ENCODE peak calls at places on chromosomes 1 and 21, in eight cellular contexts. W is mesothelial cell of epicardium; J is psoas muscle; T is brain microvascular endothelial cell; X is A549; G is stimulated activated CD4-positive, alpha-beta T cell treated with anti-CD3 and anti-CD28 coated beads, Interleukin-1b, Interleukin-23, amount 100 ng/mL, for 24 hours; I is left ventricle myocardium superior; R is ureter. H is an unnamed sample.

GRCh38 chr1:204941415-204942338 is 71.0 kb downstream of the NFASC start:
- DNase-seq in I (peak; percentile 76), W (peak; percentile 80), G (no peak), X (peak; percentile 52), R (peak; percentile 71), J (peak; percentile 73), T (peak; percentile 61), H (peak; percentile 39)

GRCh38 chr1:44433209-44433608 is 28.2 kb downstream of the RNF220 start:
- DNase-seq in R (no peak), G (no peak), X (no peak), T (no peak), I (no peak), J (no peak), W (no peak), H (no peak)

GRCh38 chr1:19372136-19372514 is 60.0 kb downstream of the SLC66A1 start:
- DNase-seq in W (no peak), J (no peak), I (no peak), R (no peak), X (no peak), T (no peak), G (no peak), H (no peak)

GRCh38 chr21:41883582-41883981 is 4.4 kb upstream of the PRDM15 start:
- DNase-seq in W (no peak), R (no peak), J (no peak), I (no peak), G (no peak), T (no peak), X (no peak), H (no peak)

GRCh38 chr1:218625393-218625792 is 280.3 kb downstream of the TGFB2 start:
- DNase-seq in W (no peak), J (no peak), X (no peak), R (no peak), G (no peak), T (no peak), I (no peak), H (no peak)

GRCh38 chr1:44289530-44289929 is 65.5 kb downstream of the ERI3 start:
- DNase-seq in T (no peak), W (no peak), J (no peak), I (no peak), R (no peak), X (no peak), G (no peak), H (no peak)

GRCh38 chr1:102790997-102791396 is 317.3 kb downstream of the COL11A1 start:
- DNase-seq in G (no peak), I (no peak), J (no peak), X (no peak), T (peak; percentile 19), R (no peak), W (no peak), H (no peak)

GRCh38 chr1:42380617-42381423 is at the start of gene RIMKLA:
- DNase-seq in X (peak; percentile 70), I (peak; percentile 77), W (peak; percentile 73), R (peak; percentile 46), J (peak; percentile 73), G (peak; percentile 18), T (no peak), H (peak; percentile 83)

GRCh38 chr21:25944672-25945213 is 210.0 kb downstream of the GABPA start:
- DNase-seq in X (no peak), W (no peak), R (no peak), I (no peak), J (no peak), G (no peak), T (no peak), H (no peak)

GRCh38 chr1:25645641-25646400 is 29.2 kb downstream of the MAN1C1 start:
- DNase-seq in X (no peak), W (peak; percentile 31), R (no peak), J (no peak), I (no peak), T (no peak), G (no peak), H (no peak)

GRCh38 chr1:150626150-150626549 is 3.3 kb downstream of the ENSA start:
- DNase-seq in T (no peak), R (no peak), G (no peak), I (no peak), X (no peak), J (no peak), W (no peak), H (no peak)

GRCh38 chr1:11727119-11727518 is 8.8 kb upstream of the AGTRAP start:
- DNase-seq in G (no peak), W (no peak), R (no peak), I (no peak), J (no peak), T (no peak), X (no peak), H (no peak)

GRCh38 chr1:181080543-181080942 is 8.0 kb upstream of the IER5 start:
- DNase-seq in R (no peak), J (no peak), I (no peak), T (no peak), X (no peak), W (no peak), G (no peak), H (no peak)

GRCh38 chr1:157429841-157430240 is 122.5 kb downstream of the FCRL5 start:
- DNase-seq in R (no peak), J (no peak), X (no peak), T (peak; percentile 12), G (no peak), I (no peak), W (no peak), H (no peak)

GRCh38 chr1:38529337-38529860 is 330.2 kb downstream of the RRAGC start:
- DNase-seq in J (no peak), T (no peak), G (no peak), I (no peak), X (no peak), W (no peak), R (no peak), H (no peak)

GRCh38 chr1:212186427-212187207 is 98.6 kb upstream of the PPP2R5A start:
- DNase-seq in T (no peak), G (peak; percentile 4), X (no peak), R (no peak), I (no peak), J (no peak), W (no peak), H (no peak)

GRCh38 chr1:201739492-201740085 is 89.4 kb upstream of the IPO9 start:
- DNase-seq in R (no peak), J (no peak), I (peak; percentile 83), G (peak; percentile 36), W (peak; percentile 60), T (no peak), X (no peak), H (peak; percentile 34)

GRCh38 chr1:156862602-156863599 is 2.2 kb downstream of the NTRK1 start:
- DNase-seq in J (no peak), T (no peak), G (no peak), I (no peak), R (no peak), X (no peak), W (no peak), H (no peak)

GRCh38 chr21:39537571-39537970 is 75.2 kb upstream of the B3GALT5 start:
- DNase-seq in R (no peak), W (no peak), T (no peak), X (no peak), J (no peak), G (no peak), I (no peak), H (no peak)

H was measured in NCI-H1930.